ENCODE peak calls at places on chromosomes 16 and 17, in four cellular contexts. C, W, B and A are unnamed samples.

GRCh38 chr17:43854498-43854897 is 7.5 kb downstream of the CD300LG start:
- DNase-seq in C (peak; percentile 12), W (no peak), B (no peak), A (no peak)

GRCh38 chr17:31294231-31294630 is 2.8 kb downstream of the OMG start:
- DNase-seq in C (no peak), W (no peak), B (no peak), A (no peak)

GRCh38 chr16:2194166-2194834 is 2.1 kb downstream of the CASKIN1 start:
- DNase-seq in C (no peak), W (peak; percentile 42), B (no peak), A (peak; percentile 22)

GRCh38 chr17:32208436-32208835 is 57.2 kb upstream of the RHBDL3 start:
- DNase-seq in C (no peak), W (no peak), B (no peak), A (no peak)

GRCh38 chr16:15643453-15644305 is 725 bp upstream of the MARF1 start:
- DNase-seq in C (no peak), W (peak; percentile 79), B (peak; percentile 36), A (peak; percentile 56)

GRCh38 chr17:82281502-82282238 is 8.2 kb upstream of the CSNK1D start:
- DNase-seq in C (no peak), W (no peak), B (no peak), A (peak; percentile 78)

GRCh38 chr17:2177235-2177811 is 122.4 kb downstream of the HIC1 start:
- DNase-seq in C (no peak), W (peak; percentile 63), B (no peak), A (peak; percentile 77)

GRCh38 chr16:67426022-67426421 is 4.9 kb upstream of the HSD11B2 start:
- DNase-seq in C (no peak), W (no peak), B (no peak), A (no peak)

GRCh38 chr16:10181196-10182162 is 749 bp downstream of the GRIN2A start:
- DNase-seq in C (peak; percentile 74), W (peak; percentile 18), B (peak; percentile 63), A (no peak)

GRCh38 chr17:37179893-37180292 is 195.9 kb upstream of the C17orf78 start:
- DNase-seq in C (no peak), W (peak; percentile 72), B (no peak), A (peak; percentile 67)

GRCh38 chr17:16371742-16372141 is 9.1 kb upstream of the UBB start:
- DNase-seq in C (no peak), W (peak; percentile 87), B (no peak), A (peak; percentile 67)

GRCh38 chr16:13587171-13587570 is 332.8 kb upstream of the ERCC4 start:
- DNase-seq in C (no peak), W (no peak), B (no peak), A (no peak)

GRCh38 chr17:39485555-39485954 is 24.3 kb downstream of the CDK12 start:
- DNase-seq in C (peak; percentile 53), W (peak; percentile 80), B (no peak), A (peak; percentile 86)

GRCh38 chr17:12821376-12821940 is 32.2 kb downstream of the ARHGAP44 start:
- DNase-seq in C (no peak), W (peak; percentile 38), B (no peak), A (peak; percentile 42)

GRCh38 chr17:39979021-39979660 is 1.5 kb upstream of the PSMD3 start:
- DNase-seq in C (no peak), W (peak; percentile 51), B (no peak), A (peak; percentile 99)

GRCh38 chr17:14843086-14843795 is 421.9 kb downstream of the PMP22 start:
- DNase-seq in C (no peak), W (no peak), B (no peak), A (peak; percentile 78)

GRCh38 chr17:65156835-65157565 is 19.8 kb downstream of the RGS9 start:
- DNase-seq in C (no peak), W (no peak), B (no peak), A (no peak)

GRCh38 chr16:56836410-56836834 is 28.6 kb upstream of the SLC12A3 start:
- DNase-seq in C (no peak), W (peak; percentile 61), B (no peak), A (no peak)

GRCh38 chr16:117381-118365 is 20.8 kb downstream of the NPRL3 start:
- DNase-seq in C (no peak), W (peak; percentile 41), B (peak; percentile 48), A (no peak)

GRCh38 chr16:75289189-75289588 is 37.8 kb upstream of the BCAR1 start:
- DNase-seq in C (no peak), W (peak; percentile 24), B (no peak), A (no peak)

GRCh38 chr16:88585269-88585668 is 15.1 kb downstream of the ZC3H18 start:
- DNase-seq in C (no peak), W (no peak), B (no peak), A (no peak)

GRCh38 chr17:80283116-80283852 is 22.6 kb downstream of the RNF213 start:
- DNase-seq in C (no peak), W (no peak), B (no peak), A (no peak)

GRCh38 chr17:62807812-62808575 is at the start of gene MARCHF10:
- DNase-seq in C (no peak), W (no peak), B (peak; percentile 25), A (no peak)

GRCh38 chr16:55812951-55813350 is 19.9 kb downstream of the CES1 start:
- DNase-seq in C (no peak), W (no peak), B (no peak), A (no peak)

GRCh38 chr17:41322903-41323895 is 7.7 kb upstream of the KRTAP17-1 start:
- DNase-seq in C (no peak), W (no peak), B (no peak), A (no peak)

GRCh38 chr16:48277158-48277557 is 29.8 kb upstream of the ABCC11 start:
- DNase-seq in C (no peak), W (no peak), B (no peak), A (peak; percentile 44)

GRCh38 chr17:48492401-48493298 is 38.2 kb downstream of the HOXB1 start:
- DNase-seq in C (no peak), W (peak; percentile 89), B (peak; percentile 72), A (no peak)

GRCh38 chr17:9470171-9470570 is 105.4 kb downstream of the STX8 start:
- DNase-seq in C (no peak), W (no peak), B (no peak), A (no peak)

GRCh38 chr16:17375388-17376304 is 95.1 kb downstream of the XYLT1 start:
- DNase-seq in C (no peak), W (no peak), B (no peak), A (peak; percentile 26)

GRCh38 chr17:81063488-81064093 is 28.6 kb downstream of the BAIAP2 start:
- DNase-seq in C (no peak), W (no peak), B (no peak), A (no peak)

GRCh38 chr17:31052187-31052889 is 42.4 kb upstream of the NF1 start:
- DNase-seq in C (peak; percentile 84), W (peak; percentile 97), B (peak; percentile 54), A (peak; percentile 99)

GRCh38 chr16:52238710-52239109 is 308.2 kb downstream of the TOX3 start:
- DNase-seq in C (no peak), W (no peak), B (no peak), A (no peak)

GRCh38 chr16:17026600-17027242 is 444.0 kb downstream of the XYLT1 start:
- DNase-seq in C (no peak), W (no peak), B (no peak), A (no peak)

DNA sequence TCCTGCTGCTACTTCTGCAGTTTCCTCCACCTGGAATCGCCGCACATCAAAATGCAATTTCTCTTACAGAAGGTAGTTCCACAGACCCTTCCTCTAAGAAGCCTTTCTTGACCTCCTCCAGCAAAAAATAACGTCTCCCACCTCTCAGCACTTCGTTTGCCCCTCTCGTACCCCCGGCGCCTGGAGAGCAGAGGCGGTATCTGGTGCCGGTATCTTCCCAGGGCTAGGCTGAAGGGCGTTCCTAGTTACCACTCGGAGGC is 482 bp downstream of the DCTPP1 start:
- DNase-seq in C (no peak), W (no peak), B (no peak), A (peak; percentile 47)
- H3K27ac ChIP-seq in C (peak overlapping the region; percentile 69), W (no peak overlapping the region), B (peak overlapping the region; percentile 76), A (peak overlapping the region; percentile 53)

DNA sequence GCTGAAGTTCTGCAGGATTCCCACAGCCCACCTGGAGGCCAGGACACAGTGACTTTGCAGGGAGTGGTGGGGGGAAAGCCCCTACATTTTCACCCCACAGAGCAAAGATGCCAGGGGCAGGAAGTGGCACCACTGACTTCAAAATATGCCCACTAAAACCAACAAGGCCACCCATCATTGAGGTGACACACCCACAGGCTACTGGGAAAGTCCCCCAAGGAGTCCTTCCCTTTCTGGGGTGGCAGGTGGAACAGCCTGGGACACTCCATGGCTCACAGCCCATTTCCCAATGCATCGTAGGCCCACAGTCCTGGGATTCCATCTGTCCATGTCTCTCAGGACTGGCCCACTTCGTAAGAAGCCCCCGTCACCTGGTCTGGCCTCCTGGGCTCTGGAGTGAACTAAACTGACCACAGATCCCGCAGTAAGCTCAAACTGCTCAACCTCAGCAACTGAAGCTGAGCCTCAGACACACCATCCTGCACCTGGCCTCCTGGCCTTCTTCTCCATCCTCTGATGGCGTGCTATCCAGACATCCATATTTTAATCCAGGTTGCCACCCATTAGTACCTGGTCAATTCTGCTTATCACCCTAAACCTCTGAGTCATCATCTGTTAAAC is 7.5 kb upstream of the CCL1 start:
- DNase-seq in C (no peak), W (no peak), B (no peak), A (no peak)
- H3K4me1 ChIP-seq in C (no peaks in the 10 kb centered on the region), W (no peaks in the 10 kb centered on the region), B (no peaks in the 10 kb centered on the region), A (no peaks in the 10 kb centered on the region)

GRCh38 chr16:58252716-58253115 is 42.1 kb downstream of the PRSS54 start:
- DNase-seq in C (no peak), W (no peak), B (no peak), A (no peak)

GRCh38 chr16:58249388-58249779 is 45.4 kb downstream of the PRSS54 start:
- DNase-seq in C (no peak), W (no peak), B (no peak), A (no peak)

GRCh38 chr16:58249780-58250478 is 44.9 kb downstream of the PRSS54 start:
- DNase-seq in C (peak; percentile 81), W (peak; percentile 62), B (peak; percentile 80), A (peak; percentile 60)
- H3K27ac ChIP-seq in C (peak overlapping the region; percentile 25), W (peak overlapping the region; percentile 69), B (peak overlapping the region; percentile 66), A (peak overlapping the region; percentile 47)

GRCh38 chr17:73481672-73482071 is 162.6 kb downstream of the SDK2 start:
- DNase-seq in C (no peak), W (no peak), B (no peak), A (no peak)
- H3K4me1 ChIP-seq in C (no peaks in the 10 kb centered on the region), W (no peaks in the 10 kb centered on the region), B (peaks cover 11% of the 10 kb centered on the region), A (no peaks in the 10 kb centered on the region)

DNA sequence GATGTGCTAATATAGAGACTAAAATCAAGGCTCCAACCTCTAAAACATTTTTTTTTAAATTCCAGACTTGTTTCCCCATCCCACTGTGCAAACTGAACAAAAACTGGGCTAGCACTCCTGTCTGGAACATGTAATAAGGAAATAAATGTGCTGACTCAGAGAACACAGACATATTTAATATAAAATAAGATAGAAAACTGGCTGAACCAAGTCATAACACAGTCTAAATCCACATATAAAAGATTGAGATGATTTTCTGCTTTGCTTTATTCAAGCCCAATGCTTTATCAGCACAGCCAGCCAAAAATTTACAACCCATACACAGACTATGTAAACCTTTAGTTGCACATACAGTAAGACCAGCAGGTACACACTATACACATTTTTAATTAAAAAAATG is 1.5 kb downstream of the STAT3 start:
- DNase-seq in C (no peak), W (no peak), B (no peak), A (no peak)
- H3K27ac ChIP-seq in C (peak overlapping the region; percentile 100), W (peak overlapping the region; percentile 100), B (peak overlapping the region; percentile 100), A (no peak overlapping the region)